ENCODE peak calls at places on chromosome 13, in four cellular contexts. N, G, U and B are unnamed samples. For H3K9me3, the result is how much of the 10 kb centered on the place peaks cover.

GRCh38 chr13:93305886-93306285 is 79.3 kb downstream of the GPC6 start:
- DNase-seq in N (no peak), G (no peak), U (no peak), B (no peak)

GRCh38 chr13:114236224-114236623 is 1.5 kb downstream of the CDC16 start:
- DNase-seq in N (no peak), G (no peak), U (no peak), B (no peak)

GRCh38 chr13:66402071-66402470 is 828.1 kb downstream of the PCDH9 start:
- DNase-seq in N (no peak), G (no peak), U (no peak), B (no peak)

GRCh38 chr13:40662866-40663265 is 3.6 kb downstream of the FOXO1 start:
- DNase-seq in N (no peak), G (no peak), U (no peak), B (no peak)

GRCh38 chr13:31631716-31632115 is 107.6 kb upstream of the RXFP2 start:
- DNase-seq in N (no peak), G (no peak), U (no peak), B (no peak)

GRCh38 chr13:70623260-70623659 is 515.0 kb upstream of the KLHL1 start:
- DNase-seq in N (no peak), G (no peak), U (peak), B (no peak)

GRCh38 chr13:72852207-72852606 is 70.3 kb downstream of the PIBF1 start:
- DNase-seq in N (no peak), G (no peak), U (no peak), B (no peak)

GRCh38 chr13:113040597-113041292 is 64.8 kb upstream of the F7 start:
- DNase-seq in N (no peak), G (no peak), U (no peak), B (no peak)

GRCh38 chr13:100788540-100788939 is 113.9 kb upstream of the TMTC4 start:
- DNase-seq in N (no peak), G (no peak), U (no peak), B (no peak)

GRCh38 chr13:71865858-71866172 is 1.2 kb downstream of the DACH1 start:
- DNase-seq in N (no peak), G (peak), U (peak), B (no peak)

GRCh38 chr13:72853000-72853399 is 71.1 kb downstream of the PIBF1 start:
- DNase-seq in N (no peak), G (no peak), U (peak), B (no peak)

GRCh38 chr13:36766295-36766694 is 52.7 kb upstream of the RFXAP start:
- DNase-seq in N (no peak), G (no peak), U (peak), B (no peak)

GRCh38 chr13:91878491-91878890 is 480.1 kb downstream of the GPC5 start:
- DNase-seq in N (no peak), G (no peak), U (no peak), B (no peak)

GRCh38 chr13:51704399-51705306 is 99.3 kb downstream of the DHRS12 start:
- DNase-seq in N (no peak), G (no peak), U (no peak), B (no peak)

GRCh38 chr13:100584901-100585300 is 3.7 kb downstream of the GGACT start:
- DNase-seq in N (no peak), G (no peak), U (no peak), B (peak)

GRCh38 chr13:99617474-99618255 is 116.4 kb downstream of the TM9SF2 start:
- DNase-seq in N (peak), G (no peak), U (peak), B (no peak)

GRCh38 chr13:40352385-40352778 is 314.1 kb downstream of the FOXO1 start:
- DNase-seq in N (peak), G (no peak), U (peak), B (no peak)

GRCh38 chr13:91459485-91459884 is 61.1 kb downstream of the GPC5 start:
- DNase-seq in N (no peak), G (no peak), U (no peak), B (no peak)

GRCh38 chr13:42996584-42996983 is 4.5 kb upstream of the EPSTI1 start:
- DNase-seq in N (no peak), G (no peak), U (peak), B (no peak)

DNA sequence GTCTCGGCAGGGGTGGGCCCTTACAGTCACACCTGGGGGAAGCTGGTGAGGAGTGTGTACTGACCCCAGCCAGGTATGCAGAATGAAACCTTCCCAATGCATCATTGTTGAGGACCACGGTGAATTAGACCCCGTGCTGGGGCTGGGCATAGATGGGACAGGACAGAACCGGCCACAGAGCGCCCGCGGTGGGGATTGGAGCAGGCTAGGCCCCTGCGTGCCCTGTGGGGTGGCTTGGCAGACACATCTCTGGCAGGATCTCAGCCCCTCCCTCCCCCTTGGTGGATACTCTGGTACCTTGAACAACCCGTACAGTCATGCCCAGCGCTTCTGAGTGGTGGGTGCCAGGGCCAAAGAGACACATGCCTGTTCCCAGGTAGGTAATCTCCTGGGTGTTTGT is 200.6 kb downstream of the TEX29 start:
- DNase-seq in N (no peak), G (peak), U (no peak), B (no peak)
- H3K9me3 ChIP-seq in N (under half), G (under half), U (under half), B (under half)

DNA sequence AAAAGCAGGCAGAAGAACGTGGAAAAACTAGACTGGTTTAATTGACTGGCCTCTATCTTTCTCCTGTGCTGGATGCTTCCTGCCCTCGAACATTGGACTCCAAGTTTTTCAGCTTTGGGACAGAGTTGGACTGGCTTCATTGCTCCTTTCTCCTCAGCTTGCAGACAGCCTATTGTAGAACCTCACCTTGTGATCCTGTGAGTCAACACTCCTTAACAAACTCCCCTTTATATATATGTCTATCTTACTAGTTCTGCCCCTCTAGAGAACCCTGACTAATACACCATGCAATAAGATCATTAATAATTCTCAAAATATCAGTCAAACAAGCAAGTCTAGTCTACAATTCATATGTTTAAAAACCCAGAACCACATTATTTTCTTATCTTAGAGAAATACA is 662.4 kb downstream of the TBC1D4 start:
- DNase-seq in N (no peak), G (no peak), U (no peak), B (no peak)
- H3K9me3 ChIP-seq in N (under half), G (under half), U (under half), B (under half)

DNA sequence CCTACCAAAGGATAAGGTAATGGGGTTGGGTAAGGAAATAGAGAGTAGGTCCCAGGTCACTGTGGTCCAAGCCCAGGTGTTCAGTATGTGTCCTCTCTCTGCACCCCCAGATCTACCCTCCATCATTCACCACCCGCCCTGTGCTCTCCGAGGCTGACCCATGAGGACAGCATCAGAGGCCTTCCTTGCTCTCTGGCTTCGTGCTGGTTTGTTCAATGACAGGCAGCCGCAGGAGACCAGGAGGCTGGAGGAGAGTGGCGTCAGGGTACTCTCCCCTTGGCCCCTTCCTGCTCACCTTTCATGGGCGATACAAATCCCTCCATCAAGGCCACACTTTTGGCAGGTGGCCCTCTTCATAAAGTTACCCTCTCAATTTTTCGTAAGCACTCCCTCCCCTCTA is 1.7 kb downstream of the TUBA3C start:
- DNase-seq in N (no peak), G (no peak), U (no peak), B (no peak)
- H3K9me3 ChIP-seq in N (under half), G (half or more), U (under half), B (under half)

DNA sequence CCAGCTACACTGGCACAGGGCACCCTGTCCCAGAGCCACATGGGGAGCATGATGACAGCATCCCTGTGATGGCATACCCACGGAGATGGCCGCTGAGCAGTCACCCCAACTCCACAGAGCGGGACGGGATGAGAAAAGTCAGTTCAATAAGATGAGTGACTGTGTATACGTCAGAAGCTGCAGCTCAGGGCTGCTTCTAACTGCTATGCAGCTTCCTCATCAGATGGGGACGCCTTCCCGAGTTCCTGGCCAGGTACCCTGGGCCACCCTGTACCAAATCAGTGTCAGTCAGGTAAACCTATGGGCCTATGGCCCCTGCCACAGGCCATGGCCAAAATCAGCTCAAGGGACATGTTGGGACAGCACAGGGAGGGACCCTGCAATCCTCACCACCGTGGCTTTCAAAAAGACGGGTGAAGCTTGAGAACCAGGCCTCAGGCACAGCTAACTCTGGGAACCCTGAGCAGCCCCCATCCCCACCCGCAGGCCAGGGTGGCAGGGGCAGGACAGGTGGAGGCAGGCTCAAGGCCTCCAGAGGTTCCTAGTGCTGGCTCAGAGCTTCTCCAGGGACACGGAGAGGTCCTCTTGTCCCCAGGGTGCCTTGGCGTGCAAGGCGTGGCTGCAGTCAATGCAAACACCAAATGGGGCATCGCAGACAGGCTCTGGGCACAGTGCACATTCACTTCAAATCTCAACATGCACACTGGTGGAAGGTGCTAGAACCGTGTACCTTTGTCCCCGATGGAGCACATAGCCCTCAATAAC is 122.4 kb downstream of the TUBA3C start:
- DNase-seq in N (no peak), G (no peak), U (no peak), B (no peak)
- H3K9me3 ChIP-seq in N (under half), G (half or more), U (under half), B (under half)

DNA sequence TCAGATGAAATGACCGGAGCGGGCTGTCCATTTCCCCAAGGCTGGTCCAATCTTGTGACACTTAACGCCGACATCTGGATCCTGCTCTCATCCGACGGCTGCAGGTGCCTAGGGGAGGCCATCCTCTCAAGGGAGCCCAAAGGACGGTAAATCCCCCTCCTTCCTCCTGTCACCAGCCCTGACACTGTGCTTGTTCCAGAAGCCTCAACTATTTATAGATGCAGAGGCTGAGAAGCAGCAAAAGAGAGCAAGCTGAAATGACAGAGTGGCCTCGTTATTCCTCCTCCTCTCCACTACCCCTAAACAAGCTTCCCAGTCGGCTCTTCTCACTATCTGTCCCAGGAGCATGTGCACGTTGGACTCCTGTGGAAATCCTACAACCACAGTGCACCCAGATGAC is 533.7 kb downstream of the LIG4 start:
- DNase-seq in N (no peak), G (no peak), U (no peak), B (no peak)
- H3K9me3 ChIP-seq in N (under half), G (under half), U (under half), B (under half)

GRCh38 chr13:49877629-49878218 is 58.4 kb downstream of the SPRYD7 start:
- DNase-seq in N (no peak), G (no peak), U (no peak), B (no peak)
- H3K9me3 ChIP-seq in N (under half), G (under half), U (under half), B (under half)

GRCh38 chr13:95955255-95955654 is 97.9 kb downstream of the UGGT2 start:
- DNase-seq in N (no peak), G (no peak), U (no peak), B (no peak)
- H3K9me3 ChIP-seq in N (under half), G (under half), U (under half), B (under half)

DNA sequence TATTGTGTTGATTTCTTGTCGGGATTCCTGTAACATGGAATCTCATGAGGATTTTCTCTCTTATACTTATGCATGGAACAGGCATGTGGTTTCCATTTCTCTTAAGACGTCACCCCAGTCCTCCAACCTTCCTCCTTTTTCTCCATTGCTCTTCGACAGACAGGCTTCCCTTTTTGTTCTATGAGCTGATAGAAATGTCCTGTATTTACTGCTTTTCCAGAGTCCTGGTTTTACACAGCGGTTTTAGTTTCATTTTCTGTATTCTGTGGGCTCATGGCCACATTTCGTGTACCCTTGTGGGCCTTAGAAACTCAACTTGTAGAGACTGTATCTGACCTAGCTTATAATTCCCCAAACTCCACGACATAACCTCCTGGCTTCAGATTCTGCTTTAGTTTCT is 113.1 kb downstream of the PAN3 start:
- DNase-seq in N (no peak), G (no peak), U (no peak), B (no peak)
- H3K9me3 ChIP-seq in N (under half), G (under half), U (under half), B (under half)

DNA sequence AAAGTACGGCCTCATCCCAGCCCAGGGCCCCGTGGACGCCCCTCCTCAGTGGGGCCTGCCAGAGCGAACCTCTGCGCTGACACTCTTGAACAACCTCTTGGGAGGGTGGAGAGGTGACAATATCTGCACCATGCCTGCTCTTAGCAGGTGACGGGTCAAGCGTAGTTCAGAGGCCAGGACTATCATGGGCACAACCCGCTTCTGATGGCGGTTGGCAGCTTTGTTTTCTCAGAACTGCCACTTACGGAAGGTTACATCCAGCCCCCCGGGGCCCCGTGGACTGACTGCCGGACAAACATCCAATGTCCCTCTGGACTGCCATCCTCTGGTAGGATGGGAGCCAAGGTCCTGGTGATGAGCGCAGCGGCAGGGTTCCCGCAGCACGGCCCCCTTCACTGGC is 91.1 kb downstream of the TUBA3C start:
- DNase-seq in N (no peak), G (no peak), U (no peak), B (no peak)
- H3K9me3 ChIP-seq in N (under half), G (half or more), U (under half), B (under half)

GRCh38 chr13:54949735-54950134 is 1921.1 kb downstream of the OLFM4 start:
- DNase-seq in N (no peak), G (no peak), U (no peak), B (no peak)

GRCh38 chr13:54953786-54954185 is 1925.2 kb downstream of the OLFM4 start:
- DNase-seq in N (no peak), G (no peak), U (no peak), B (no peak)

GRCh38 chr13:54945978-54946377 is 1917.4 kb downstream of the OLFM4 start:
- DNase-seq in N (no peak), G (no peak), U (no peak), B (no peak)

DNA sequence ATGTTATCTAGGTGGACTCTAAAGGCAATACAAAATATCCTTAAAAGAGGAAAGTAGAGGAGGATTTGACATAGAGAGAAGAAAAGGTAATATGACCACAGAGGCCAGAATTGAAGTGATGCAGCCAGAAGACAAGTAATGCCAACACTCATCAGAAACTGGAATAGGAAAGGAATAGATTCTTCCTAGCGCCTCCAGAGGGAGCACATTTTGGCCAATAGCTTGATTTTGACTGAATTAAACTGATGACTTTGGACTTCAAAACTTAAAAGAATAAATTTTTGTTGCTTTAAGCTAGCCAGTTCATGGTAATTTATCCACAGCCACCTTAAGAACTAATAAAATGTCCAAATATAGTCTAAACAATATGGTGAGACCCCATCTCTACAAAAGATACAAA is 1921.9 kb downstream of the OLFM4 start:
- DNase-seq in N (no peak), G (no peak), U (no peak), B (no peak)
- H3K9me3 ChIP-seq in N (under half), G (under half), U (under half), B (under half)